ENCODE peak calls at places on chromosomes 3 and 15, in nine cellular contexts. O is body of pancreas, Y is left ventricle myocardium inferior, D is astrocyte, C is lower lobe of right lung, F is kidney, N is tibial artery, P is Peyer's patch, G is IMR-90. I is an unnamed sample. For H3K4me1, the result is how much of the 10 kb centered on the place peaks cover.

GRCh38 chr15:84863480-84864428 is 20.7 kb upstream of the SLC28A1 start:
- DNase-seq in N (no peak), F (no peak), C (no peak), P (no peak), G (no peak), O (no peak), D (peak), Y (no peak), I (no peak)

GRCh38 chr3:126208618-126209256 is 28.4 kb upstream of the ALDH1L1 start:
- DNase-seq in C (peak), D (peak), N (peak), P (peak), O (peak), G (peak), Y (peak), F (peak), I (peak)

GRCh38 chr3:25471081-25471768 is 43.2 kb downstream of the RARB start:
- DNase-seq in F (no peak), D (peak), Y (peak), C (no peak), O (no peak), N (no peak), G (peak), P (no peak), I (no peak)

GRCh38 chr15:35690089-35690488 is 144.1 kb upstream of the DPH6 start:
- DNase-seq in P (no peak), F (no peak), D (peak), N (no peak), Y (no peak), C (no peak), O (no peak), G (no peak), I (no peak)

GRCh38 chr3:138389841-138390581 is 41.6 kb downstream of the MRAS start:
- DNase-seq in Y (no peak), F (no peak), G (peak), P (no peak), O (no peak), N (peak), D (peak), C (no peak), I (peak)

GRCh38 chr15:88918738-88919137 is 5.6 kb upstream of the MFGE8 start:
- DNase-seq in N (peak), P (peak), Y (peak), C (no peak), G (peak), O (no peak), F (no peak), D (peak), I (peak)

GRCh38 chr3:63349583-63350177 is 71.6 kb downstream of the SYNPR start:
- DNase-seq in C (peak), O (peak), D (peak), N (no peak), G (peak), P (peak), F (no peak), Y (no peak), I (no peak)

GRCh38 chr3:38009807-38010591 is 19.4 kb downstream of the VILL start:
- DNase-seq in G (no peak), P (no peak), N (peak), F (peak), C (peak), O (no peak), D (no peak), Y (no peak), I (no peak)

GRCh38 chr3:144968951-144969350 is 997.3 kb downstream of the DIPK2A start:
- DNase-seq in D (no peak), F (no peak), P (no peak), C (no peak), O (no peak), N (no peak), Y (no peak), G (no peak), I (no peak)

GRCh38 chr15:83066761-83067637 is at the start of gene BTBD1:
- DNase-seq in D (peak), P (peak), O (peak), Y (peak), F (peak), N (peak), C (peak), G (peak), I (peak)

GRCh38 chr15:72315706-72316370 is 4.1 kb downstream of the CELF6 start:
- DNase-seq in D (no peak), O (peak), C (no peak), N (no peak), Y (no peak), G (no peak), F (no peak), P (no peak), I (no peak)

GRCh38 chr3:118960876-118961275 is 73.8 kb downstream of the IGSF11 start:
- DNase-seq in D (peak), G (no peak), C (no peak), Y (no peak), P (no peak), O (no peak), F (no peak), N (no peak), I (no peak)

GRCh38 chr3:76024640-76025039 is 239.3 kb upstream of the ZNF717 start:
- DNase-seq in N (no peak), O (no peak), Y (no peak), P (no peak), G (peak), C (no peak), F (no peak), D (peak), I (no peak)
- H3K4me1 ChIP-seq in N (under half), O (under half), Y (under half), P (under half), G (under half), C (under half), F (under half), D (under half), I (under half)

GRCh38 chr15:90620379-90621134 is 90.8 kb downstream of the CRTC3 start:
- DNase-seq in G (no peak), F (no peak), C (peak), D (no peak), P (peak), O (no peak), Y (no peak), N (no peak), I (no peak)

GRCh38 chr15:90618330-90619136 is 88.8 kb downstream of the CRTC3 start:
- DNase-seq in G (peak), P (no peak), N (no peak), Y (no peak), C (no peak), F (no peak), D (no peak), O (no peak), I (no peak)

GRCh38 chr15:90619939-90620338 is 90.2 kb downstream of the CRTC3 start:
- DNase-seq in F (no peak), G (no peak), N (no peak), O (no peak), Y (no peak), D (no peak), C (no peak), P (peak), I (no peak)

GRCh38 chr15:90617668-90618097 is 88.0 kb downstream of the CRTC3 start:
- DNase-seq in C (no peak), Y (no peak), P (no peak), G (no peak), N (no peak), O (no peak), D (no peak), F (no peak), I (no peak)

GRCh38 chr15:90619468-90619867 is 89.7 kb downstream of the CRTC3 start:
- DNase-seq in N (no peak), D (no peak), G (no peak), C (no peak), O (no peak), Y (no peak), F (no peak), P (peak), I (no peak)
- TF ChIP-seq CTCF in N (no peak), D (no peak), G (no peak), C (no peak), O (no peak), Y (no peak), F (no peak), P (no peak), I (no peak)

GRCh38 chr3:184459355-184459754 is 79.5 kb downstream of the CHRD start:
- DNase-seq in C (no peak), F (no peak), O (no peak), P (no peak), Y (no peak), N (peak), D (peak), G (peak), I (no peak)
- H3K27ac ChIP-seq in C (no peak), F (no peak), O (no peak), P (no peak), Y (no peak), N (no peak), D (peak), G (no peak), I (no peak)

GRCh38 chr3:46972396-46972795 is 4.1 kb downstream of the CCDC12 start:
- DNase-seq in D (no peak), P (no peak), N (no peak), O (no peak), F (no peak), C (no peak), G (no peak), Y (no peak), I (no peak)

GRCh38 chr3:46971151-46971550 is 5.4 kb downstream of the CCDC12 start:
- DNase-seq in G (no peak), D (no peak), P (no peak), C (no peak), F (peak), O (no peak), Y (no peak), N (no peak), I (no peak)

GRCh38 chr3:46970391-46971091 is 6.0 kb downstream of the CCDC12 start:
- DNase-seq in O (peak), G (no peak), N (no peak), P (no peak), Y (peak), C (no peak), D (no peak), F (peak), I (no peak)

GRCh38 chr3:46968783-46969428 is 7.6 kb downstream of the CCDC12 start:
- DNase-seq in N (peak), D (no peak), C (no peak), F (peak), O (no peak), Y (no peak), P (no peak), G (no peak), I (no peak)

DNA sequence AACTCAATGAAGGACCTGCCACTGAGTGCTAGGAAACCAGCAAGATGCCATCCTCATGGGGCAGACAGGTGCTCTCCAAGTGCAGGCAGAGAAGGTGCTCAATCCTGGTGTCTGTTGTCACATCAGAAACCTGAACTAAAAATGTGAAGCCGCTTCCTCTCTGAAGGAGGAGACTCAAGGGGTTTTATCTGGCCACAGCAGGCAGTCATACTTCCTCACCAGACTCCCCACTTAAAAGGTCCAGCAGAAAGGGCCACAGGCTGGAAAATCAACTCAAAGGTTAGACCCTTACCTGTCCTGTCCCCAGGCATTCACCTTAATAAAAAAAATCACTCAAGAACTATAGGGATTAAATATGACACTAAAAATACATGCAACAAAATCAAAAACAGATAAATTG is 4.8 kb downstream of the CCDC12 start:
- DNase-seq in O (no peak), C (no peak), N (no peak), P (no peak), Y (no peak), F (peak), G (no peak), D (no peak), I (no peak)
- H3K4me1 ChIP-seq in O (half or more), C (half or more), N (half or more), P (under half), Y (half or more), F (under half), G (under half), D (under half), I (under half)

DNA sequence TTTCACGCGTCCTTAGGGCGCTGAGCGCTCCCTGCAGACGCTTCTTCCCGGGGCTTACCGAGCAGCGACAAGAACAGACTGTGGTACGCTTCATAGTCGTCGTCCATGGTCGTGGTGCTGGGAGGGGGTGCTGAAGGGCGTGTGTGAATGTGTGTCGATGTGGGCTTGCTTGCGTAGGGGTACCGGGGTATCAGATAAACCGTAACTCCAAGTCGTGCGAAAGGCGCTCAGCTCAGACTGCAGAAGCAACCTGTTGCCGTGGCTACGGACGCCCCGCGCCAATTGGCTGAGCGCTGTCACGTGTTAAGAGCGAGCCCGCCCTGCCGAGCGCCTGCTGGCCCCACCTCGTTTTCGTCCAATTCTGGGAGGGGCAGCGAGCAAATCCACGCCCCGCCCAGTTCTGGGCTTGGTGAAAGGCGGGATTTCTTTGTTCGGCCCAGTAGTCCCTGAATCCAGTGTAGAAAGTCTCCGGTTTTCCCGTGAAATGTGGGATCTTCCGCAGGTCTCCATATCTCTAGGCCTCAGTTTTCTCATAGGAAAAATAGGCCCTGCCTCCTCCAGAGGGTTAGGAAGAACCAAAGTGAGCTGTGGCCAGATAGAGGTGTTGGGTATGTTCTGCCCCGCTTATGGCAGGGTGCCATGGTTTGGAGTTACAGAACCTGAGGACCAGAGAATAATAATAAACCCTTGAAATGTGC is at the start of gene EFCAB12:
- DNase-seq in F (peak), N (peak), O (peak), G (peak), D (peak), Y (peak), C (peak), P (peak), I (peak)
- TF ChIP-seq CTCF in F (no peak), N (no peak), O (no peak), G (no peak), D (no peak), Y (no peak), C (no peak), P (no peak), I (peak)